ENCODE peak calls at places on chromosome 15, in nine cellular contexts. One of them, this sample, is unnamed.

GRCh38 chr15:59349715-59350420 is 22.8 kb downstream of the MYO1E start:
- DNase-seq in C1 segment of cervical spinal cord: no peak
- DNase-seq in left ventricle myocardium inferior: no peak
- DNase-seq in NCI-H510A: no peak
- DNase-seq in T-helper 1 cell: no peak
- DNase-seq in RWPE1: peak
- DNase-seq in H54: peak
- DNase-seq in B cell: no peak
- DNase-seq in amniotic stem cell: peak
- DNase-seq in this sample: peak

GRCh38 chr15:79340315-79340602 is 29.3 kb downstream of the TMED3 start:
- DNase-seq in left ventricle myocardium inferior: no peak
- DNase-seq in T-helper 1 cell: no peak
- DNase-seq in H54: no peak
- DNase-seq in NCI-H510A: no peak
- DNase-seq in B cell: no peak
- DNase-seq in amniotic stem cell: no peak
- DNase-seq in RWPE1: no peak
- DNase-seq in C1 segment of cervical spinal cord: no peak
- DNase-seq in this sample: no peak

GRCh38 chr15:82132742-82133141 is 86.9 kb upstream of the MEX3B start:
- DNase-seq in B cell: no peak
- DNase-seq in NCI-H510A: no peak
- DNase-seq in left ventricle myocardium inferior: no peak
- DNase-seq in RWPE1: peak
- DNase-seq in C1 segment of cervical spinal cord: no peak
- DNase-seq in T-helper 1 cell: no peak
- DNase-seq in amniotic stem cell: peak
- DNase-seq in H54: peak
- DNase-seq in this sample: peak

GRCh38 chr15:23897091-23897490 is 210.0 kb upstream of the NDN start:
- DNase-seq in H54: no peak
- DNase-seq in C1 segment of cervical spinal cord: no peak
- DNase-seq in T-helper 1 cell: no peak
- DNase-seq in amniotic stem cell: no peak
- DNase-seq in RWPE1: no peak
- DNase-seq in B cell: no peak
- DNase-seq in NCI-H510A: no peak
- DNase-seq in left ventricle myocardium inferior: no peak
- DNase-seq in this sample: no peak

GRCh38 chr15:80396094-80396493 is 8.1 kb upstream of the ARNT2 start:
- DNase-seq in T-helper 1 cell: no peak
- DNase-seq in B cell: no peak
- DNase-seq in H54: no peak
- DNase-seq in NCI-H510A: no peak
- DNase-seq in RWPE1: no peak
- DNase-seq in left ventricle myocardium inferior: no peak
- DNase-seq in amniotic stem cell: no peak
- DNase-seq in C1 segment of cervical spinal cord: no peak
- DNase-seq in this sample: no peak

GRCh38 chr15:76345880-76346665 is 9.5 kb downstream of the ISL2 start:
- DNase-seq in H54: no peak
- DNase-seq in RWPE1: peak
- DNase-seq in NCI-H510A: no peak
- DNase-seq in T-helper 1 cell: no peak
- DNase-seq in C1 segment of cervical spinal cord: no peak
- DNase-seq in B cell: peak
- DNase-seq in amniotic stem cell: no peak
- DNase-seq in left ventricle myocardium inferior: no peak
- DNase-seq in this sample: no peak

GRCh38 chr15:88681610-88682221 is 42.9 kb downstream of the ISG20 start:
- DNase-seq in NCI-H510A: no peak
- DNase-seq in RWPE1: no peak
- DNase-seq in amniotic stem cell: no peak
- DNase-seq in left ventricle myocardium inferior: no peak
- DNase-seq in C1 segment of cervical spinal cord: peak
- DNase-seq in T-helper 1 cell: no peak
- DNase-seq in H54: no peak
- DNase-seq in B cell: no peak
- DNase-seq in this sample: no peak

GRCh38 chr15:56918907-56919707 is 663 bp downstream of the TCF12 start:
- DNase-seq in H54: peak
- DNase-seq in T-helper 1 cell: peak
- DNase-seq in left ventricle myocardium inferior: peak
- DNase-seq in RWPE1: peak
- DNase-seq in B cell: peak
- DNase-seq in amniotic stem cell: peak
- DNase-seq in NCI-H510A: no peak
- DNase-seq in C1 segment of cervical spinal cord: peak
- DNase-seq in this sample: no peak

GRCh38 chr15:98599911-98600685 is 48.2 kb upstream of the IGF1R start:
- DNase-seq in NCI-H510A: no peak
- DNase-seq in amniotic stem cell: no peak
- DNase-seq in C1 segment of cervical spinal cord: peak
- DNase-seq in RWPE1: peak
- DNase-seq in B cell: peak
- DNase-seq in T-helper 1 cell: no peak
- DNase-seq in left ventricle myocardium inferior: no peak
- DNase-seq in H54: no peak
- DNase-seq in this sample: no peak

GRCh38 chr15:74548236-74548635 is 7.2 kb downstream of the ARID3B start:
- DNase-seq in B cell: no peak
- DNase-seq in RWPE1: no peak
- DNase-seq in amniotic stem cell: no peak
- DNase-seq in left ventricle myocardium inferior: no peak
- DNase-seq in NCI-H510A: no peak
- DNase-seq in H54: no peak
- DNase-seq in C1 segment of cervical spinal cord: no peak
- DNase-seq in T-helper 1 cell: no peak
- DNase-seq in this sample: no peak

GRCh38 chr15:38069001-38069400 is 134.6 kb downstream of the TMCO5A start:
- DNase-seq in H54: peak
- DNase-seq in left ventricle myocardium inferior: no peak
- DNase-seq in NCI-H510A: no peak
- DNase-seq in RWPE1: peak
- DNase-seq in C1 segment of cervical spinal cord: no peak
- DNase-seq in amniotic stem cell: peak
- DNase-seq in B cell: no peak
- DNase-seq in T-helper 1 cell: no peak
- DNase-seq in this sample: no peak

GRCh38 chr15:73127302-73127936 is 75.2 kb downstream of the NEO1 start:
- DNase-seq in amniotic stem cell: no peak
- DNase-seq in left ventricle myocardium inferior: no peak
- DNase-seq in B cell: peak
- DNase-seq in H54: peak
- DNase-seq in RWPE1: peak
- DNase-seq in C1 segment of cervical spinal cord: no peak
- DNase-seq in T-helper 1 cell: no peak
- DNase-seq in NCI-H510A: no peak
- DNase-seq in this sample: peak

GRCh38 chr15:96338772-96339661 is 8.5 kb downstream of the NR2F2 start:
- DNase-seq in amniotic stem cell: no peak
- DNase-seq in T-helper 1 cell: no peak
- DNase-seq in NCI-H510A: no peak
- DNase-seq in B cell: no peak
- DNase-seq in RWPE1: no peak
- DNase-seq in left ventricle myocardium inferior: no peak
- DNase-seq in C1 segment of cervical spinal cord: no peak
- DNase-seq in H54: no peak
- DNase-seq in this sample: no peak

GRCh38 chr15:56042982-56043980 is 49.9 kb upstream of the NEDD4 start:
- DNase-seq in amniotic stem cell: no peak
- DNase-seq in RWPE1: no peak
- DNase-seq in left ventricle myocardium inferior: no peak
- DNase-seq in C1 segment of cervical spinal cord: no peak
- DNase-seq in B cell: no peak
- DNase-seq in H54: no peak
- DNase-seq in NCI-H510A: no peak
- DNase-seq in T-helper 1 cell: peak
- DNase-seq in this sample: no peak

GRCh38 chr15:35980719-35981118 is 434.8 kb upstream of the DPH6 start:
- DNase-seq in NCI-H510A: no peak
- DNase-seq in C1 segment of cervical spinal cord: no peak
- DNase-seq in B cell: no peak
- DNase-seq in RWPE1: no peak
- DNase-seq in left ventricle myocardium inferior: no peak
- DNase-seq in T-helper 1 cell: no peak
- DNase-seq in H54: no peak
- DNase-seq in amniotic stem cell: no peak
- DNase-seq in this sample: no peak

GRCh38 chr15:70023064-70023768 is 74.5 kb downstream of the TLE3 start:
- DNase-seq in left ventricle myocardium inferior: no peak
- DNase-seq in C1 segment of cervical spinal cord: no peak
- DNase-seq in H54: peak
- DNase-seq in T-helper 1 cell: peak
- DNase-seq in NCI-H510A: peak
- DNase-seq in B cell: peak
- DNase-seq in RWPE1: peak
- DNase-seq in amniotic stem cell: no peak
- DNase-seq in this sample: no peak

GRCh38 chr15:34802803-34803395 is 7.5 kb upstream of the ACTC1 start:
- DNase-seq in amniotic stem cell: no peak
- DNase-seq in C1 segment of cervical spinal cord: no peak
- DNase-seq in T-helper 1 cell: no peak
- DNase-seq in left ventricle myocardium inferior: no peak
- DNase-seq in NCI-H510A: no peak
- DNase-seq in H54: no peak
- DNase-seq in RWPE1: no peak
- DNase-seq in B cell: no peak
- DNase-seq in this sample: no peak

GRCh38 chr15:57251941-57252340 is 124.4 kb upstream of the CGNL1 start:
- DNase-seq in RWPE1: no peak
- DNase-seq in left ventricle myocardium inferior: no peak
- DNase-seq in T-helper 1 cell: no peak
- DNase-seq in C1 segment of cervical spinal cord: no peak
- DNase-seq in NCI-H510A: no peak
- DNase-seq in H54: no peak
- DNase-seq in amniotic stem cell: peak
- DNase-seq in B cell: no peak
- DNase-seq in this sample: no peak

GRCh38 chr15:80155001-80155377 is 2.2 kb downstream of the FAH start:
- DNase-seq in H54: no peak
- DNase-seq in NCI-H510A: no peak
- DNase-seq in RWPE1: no peak
- DNase-seq in left ventricle myocardium inferior: no peak
- DNase-seq in T-helper 1 cell: no peak
- DNase-seq in amniotic stem cell: no peak
- DNase-seq in C1 segment of cervical spinal cord: no peak
- DNase-seq in B cell: no peak
- DNase-seq in this sample: no peak

GRCh38 chr15:49145651-49146609 is 9.5 kb downstream of the COPS2 start:
- DNase-seq in RWPE1: peak
- DNase-seq in NCI-H510A: no peak
- DNase-seq in H54: no peak
- DNase-seq in B cell: peak
- DNase-seq in T-helper 1 cell: peak
- DNase-seq in C1 segment of cervical spinal cord: no peak
- DNase-seq in amniotic stem cell: peak
- DNase-seq in left ventricle myocardium inferior: no peak
- DNase-seq in this sample: peak

GRCh38 chr15:65055201-65055870 is 10.1 kb downstream of the SLC51B start:
- DNase-seq in B cell: no peak
- DNase-seq in amniotic stem cell: no peak
- DNase-seq in T-helper 1 cell: no peak
- DNase-seq in NCI-H510A: no peak
- DNase-seq in C1 segment of cervical spinal cord: no peak
- DNase-seq in RWPE1: no peak
- DNase-seq in H54: no peak
- DNase-seq in left ventricle myocardium inferior: no peak
- DNase-seq in this sample: no peak

This sample was measured in Panc1.